ENCODE peak calls at places on chromosomes 1 and 21, in five cellular contexts. One of them, this sample, is unnamed.

GRCh38 chr1:58968360-58968952 is 184.6 kb upstream of the JUN start:
- DNase-seq in Calu3: no peak
- DNase-seq in DND-41: peak
- DNase-seq in fibroblast of lung: peak
- DNase-seq in activated CD8-positive, alpha-beta memory T cell treated with anti-CD3 and anti-CD28 coated beads for 24 hours: peak
- DNase-seq in this sample: peak

GRCh38 chr1:201400257-201401230 is 1.4 kb upstream of the LAD1 start:
- DNase-seq in Calu3: no peak
- DNase-seq in DND-41: no peak
- DNase-seq in fibroblast of lung: no peak
- DNase-seq in activated CD8-positive, alpha-beta memory T cell treated with anti-CD3 and anti-CD28 coated beads for 24 hours: no peak
- DNase-seq in this sample: no peak

GRCh38 chr1:168319691-168320090 is 39.0 kb downstream of the TBX19 start:
- DNase-seq in Calu3: no peak
- DNase-seq in DND-41: no peak
- DNase-seq in fibroblast of lung: no peak
- DNase-seq in activated CD8-positive, alpha-beta memory T cell treated with anti-CD3 and anti-CD28 coated beads for 24 hours: no peak
- DNase-seq in this sample: no peak

GRCh38 chr1:109639063-109639840 is 16.6 kb upstream of the GSTM4 start:
- DNase-seq in Calu3: no peak
- DNase-seq in DND-41: no peak
- DNase-seq in fibroblast of lung: no peak
- DNase-seq in activated CD8-positive, alpha-beta memory T cell treated with anti-CD3 and anti-CD28 coated beads for 24 hours: no peak
- DNase-seq in this sample: no peak

GRCh38 chr1:30527511-30528140 is 195.8 kb downstream of the MATN1 start:
- DNase-seq in Calu3: no peak
- DNase-seq in DND-41: no peak
- DNase-seq in fibroblast of lung: no peak
- DNase-seq in activated CD8-positive, alpha-beta memory T cell treated with anti-CD3 and anti-CD28 coated beads for 24 hours: peak
- DNase-seq in this sample: peak

GRCh38 chr1:32335951-32336867 is at the start of gene MARCKSL1:
- DNase-seq in Calu3: peak
- DNase-seq in DND-41: peak
- DNase-seq in fibroblast of lung: peak
- DNase-seq in activated CD8-positive, alpha-beta memory T cell treated with anti-CD3 and anti-CD28 coated beads for 24 hours: peak
- DNase-seq in this sample: no peak

GRCh38 chr21:41228492-41228891 is 60.5 kb downstream of the BACE2 start:
- DNase-seq in Calu3: no peak
- DNase-seq in DND-41: no peak
- DNase-seq in fibroblast of lung: no peak
- DNase-seq in activated CD8-positive, alpha-beta memory T cell treated with anti-CD3 and anti-CD28 coated beads for 24 hours: no peak
- DNase-seq in this sample: no peak

GRCh38 chr1:10181154-10181553 is 29.2 kb upstream of the KIF1B start:
- DNase-seq in Calu3: no peak
- DNase-seq in DND-41: no peak
- DNase-seq in fibroblast of lung: no peak
- DNase-seq in activated CD8-positive, alpha-beta memory T cell treated with anti-CD3 and anti-CD28 coated beads for 24 hours: no peak
- DNase-seq in this sample: no peak

GRCh38 chr1:203986887-203987461 is 85.9 kb upstream of the SOX13 start:
- DNase-seq in Calu3: no peak
- DNase-seq in DND-41: no peak
- DNase-seq in fibroblast of lung: no peak
- DNase-seq in activated CD8-positive, alpha-beta memory T cell treated with anti-CD3 and anti-CD28 coated beads for 24 hours: no peak
- DNase-seq in this sample: no peak

GRCh38 chr21:32565856-32566465 is 19.4 kb downstream of the TCP10L start:
- DNase-seq in Calu3: no peak
- DNase-seq in DND-41: no peak
- DNase-seq in fibroblast of lung: peak
- DNase-seq in activated CD8-positive, alpha-beta memory T cell treated with anti-CD3 and anti-CD28 coated beads for 24 hours: no peak
- DNase-seq in this sample: no peak

GRCh38 chr1:6603424-6603850 is 768 bp upstream of the KLHL21 start:
- DNase-seq in Calu3: no peak
- DNase-seq in DND-41: no peak
- DNase-seq in fibroblast of lung: peak
- DNase-seq in activated CD8-positive, alpha-beta memory T cell treated with anti-CD3 and anti-CD28 coated beads for 24 hours: peak
- DNase-seq in this sample: peak

GRCh38 chr1:163072658-163073057 is 3.5 kb downstream of the RGS4 start:
- DNase-seq in Calu3: no peak
- DNase-seq in DND-41: no peak
- DNase-seq in fibroblast of lung: no peak
- DNase-seq in activated CD8-positive, alpha-beta memory T cell treated with anti-CD3 and anti-CD28 coated beads for 24 hours: no peak
- DNase-seq in this sample: peak

GRCh38 chr1:228793032-228793431 is 57.8 kb downstream of the RHOU start:
- DNase-seq in Calu3: no peak
- DNase-seq in DND-41: peak
- DNase-seq in fibroblast of lung: no peak
- DNase-seq in activated CD8-positive, alpha-beta memory T cell treated with anti-CD3 and anti-CD28 coated beads for 24 hours: no peak
- DNase-seq in this sample: no peak

GRCh38 chr1:11777653-11778322 is 15.8 kb downstream of the C1orf167 start:
- DNase-seq in Calu3: no peak
- DNase-seq in DND-41: no peak
- DNase-seq in fibroblast of lung: no peak
- DNase-seq in activated CD8-positive, alpha-beta memory T cell treated with anti-CD3 and anti-CD28 coated beads for 24 hours: no peak
- DNase-seq in this sample: no peak

GRCh38 chr1:45221716-45222115 is 15.3 kb upstream of the ZSWIM5 start:
- DNase-seq in Calu3: no peak
- DNase-seq in DND-41: no peak
- DNase-seq in fibroblast of lung: no peak
- DNase-seq in activated CD8-positive, alpha-beta memory T cell treated with anti-CD3 and anti-CD28 coated beads for 24 hours: no peak
- DNase-seq in this sample: no peak

GRCh38 chr1:22329171-22329540 is 122.5 kb upstream of the ZBTB40 start:
- DNase-seq in Calu3: no peak
- DNase-seq in DND-41: no peak
- DNase-seq in fibroblast of lung: no peak
- DNase-seq in activated CD8-positive, alpha-beta memory T cell treated with anti-CD3 and anti-CD28 coated beads for 24 hours: no peak
- DNase-seq in this sample: no peak